ENCODE peak calls at places on chromosome 20, in five cellular contexts. E is cardiac muscle cell, S is body of pancreas, F is A673, P is esophagus squamous epithelium. B is an unnamed sample.

GRCh38 chr20:46973801-46974200 is 79.2 kb downstream of the EYA2 start:
- DNase-seq in E (no peak), S (no peak), F (no peak), P (no peak), B (no peak)

GRCh38 chr20:5402903-5403531 is 86.3 kb upstream of the PROKR2 start:
- DNase-seq in E (peak; percentile 19), S (peak; percentile 15), F (peak; percentile 63), P (no peak), B (no peak)

GRCh38 chr20:1623501-1624250 is 3.9 kb upstream of the SIRPB1 start:
- DNase-seq in E (no peak), S (no peak), F (no peak), P (no peak), B (no peak)

GRCh38 chr20:542777-543368 is 717 bp downstream of the CSNK2A1 start:
- DNase-seq in E (peak; percentile 24), S (peak; percentile 24), F (peak; percentile 32), P (no peak), B (peak; percentile 71)

GRCh38 chr20:55478739-55479450 is 526.4 kb downstream of the CBLN4 start:
- DNase-seq in E (no peak), S (no peak), F (no peak), P (no peak), B (no peak)

GRCh38 chr20:45041464-45042337 is 59.2 kb downstream of the KCNS1 start:
- DNase-seq in E (no peak), S (no peak), F (no peak), P (no peak), B (no peak)

GRCh38 chr20:51046021-51046985 is 23.4 kb upstream of the KCNG1 start:
- DNase-seq in E (no peak), S (no peak), F (no peak), P (no peak), B (no peak)

GRCh38 chr20:50652702-50653294 is 38.5 kb downstream of the RIPOR3 start:
- DNase-seq in E (no peak), S (no peak), F (no peak), P (no peak), B (no peak)

DNA sequence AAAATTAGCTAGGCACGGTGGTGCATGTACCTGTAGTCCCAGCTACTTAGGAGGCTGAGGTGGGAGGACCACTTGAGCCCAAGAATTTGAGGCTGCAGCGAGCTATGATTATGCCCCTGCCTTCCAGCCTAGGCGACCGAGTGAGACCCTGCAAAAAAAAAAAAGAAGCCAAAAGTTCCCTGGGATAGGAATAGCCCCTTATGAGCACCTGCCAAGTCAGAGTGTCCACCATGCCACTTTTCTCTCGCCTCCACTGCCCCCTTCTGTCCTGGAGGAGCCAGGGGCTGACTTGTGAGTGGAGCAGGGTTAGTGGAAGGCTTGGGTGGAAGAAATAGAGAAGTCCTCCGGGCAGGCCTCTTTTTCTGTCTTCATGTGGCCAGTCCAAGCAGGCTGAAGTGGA is 12.1 kb upstream of the DDX27 start:
- DNase-seq in E (no peak), S (no peak), F (peak; percentile 32), P (no peak), B (no peak)
- TF ChIP-seq CTCF in E (no peak), S (no peak), F (peak; percentile 33), P (no peak), B (no peak)

DNA sequence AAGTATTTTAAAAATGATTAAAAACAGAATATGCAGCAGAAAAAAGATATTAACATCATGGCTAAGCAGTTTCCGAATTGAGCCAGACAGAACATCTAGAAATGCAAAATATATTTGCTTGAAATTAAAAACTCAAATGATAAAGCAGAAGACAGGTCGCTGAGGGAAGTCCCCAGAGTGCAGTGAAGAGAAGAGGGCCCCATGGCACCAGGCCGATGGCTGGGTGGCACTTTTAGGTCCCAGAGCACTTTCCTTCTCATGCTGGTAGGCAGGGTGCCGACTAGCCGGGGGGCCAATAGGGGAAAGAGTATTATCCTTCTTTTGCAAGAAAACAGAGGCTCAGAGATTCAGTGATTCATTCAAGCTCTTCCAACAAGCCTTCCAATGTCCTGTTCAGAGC is 58.9 kb downstream of the MYH7B start:
- DNase-seq in E (no peak), S (no peak), F (no peak), P (no peak), B (no peak)
- H3K27ac ChIP-seq in E (peak overlapping the region; percentile 49), S (no peak overlapping the region), F (no peak overlapping the region), P (no peak overlapping the region), B (no peak overlapping the region)

GRCh38 chr20:23877524-23877923 is 2.0 kb downstream of the CST5 start:
- DNase-seq in E (no peak), S (no peak), F (no peak), P (no peak), B (no peak)
- TF ChIP-seq CTCF in E (no peak), S (no peak), F (no peak), P (no peak), B (no peak)

GRCh38 chr20:62308102-62308822 is 5.5 kb downstream of the ADRM1 start:
- DNase-seq in E (no peak), S (no peak), F (no peak), P (no peak), B (no peak)
- H3K27ac ChIP-seq in E (peak overlapping the region; percentile 43), S (no peak overlapping the region), F (no peak overlapping the region), P (peak overlapping the region; percentile 39), B (no peak overlapping the region)

DNA sequence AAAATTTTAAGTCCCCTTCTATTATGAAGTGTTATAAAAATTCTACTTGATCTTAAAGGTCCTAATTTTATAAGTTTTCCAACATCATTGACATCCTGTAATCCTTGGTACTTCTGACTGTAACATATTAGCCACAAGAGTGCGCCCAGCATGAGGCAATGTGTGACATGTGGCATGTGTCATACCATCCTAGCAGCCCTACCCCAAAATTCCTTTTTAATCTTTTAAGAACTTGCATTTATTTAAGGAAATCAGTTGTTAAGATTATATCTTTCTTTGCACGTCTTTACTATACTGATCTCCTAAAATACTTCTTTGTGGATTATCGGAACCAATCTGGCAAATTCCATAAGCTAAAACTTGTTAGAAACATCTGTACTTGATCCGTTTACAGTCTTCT is 167.1 kb upstream of the SLC24A3 start:
- DNase-seq in E (no peak), S (no peak), F (peak; percentile 56), P (no peak), B (no peak)
- TF ChIP-seq CTCF in E (no peak), S (no peak), F (peak; percentile 41), P (no peak), B (no peak)

GRCh38 chr20:62648318-62648995 is 6.2 kb downstream of the SLCO4A1 start:
- DNase-seq in E (no peak), S (no peak), F (no peak), P (no peak), B (no peak)

GRCh38 chr20:62644802-62645496 is 2.6 kb downstream of the SLCO4A1 start:
- DNase-seq in E (no peak), S (no peak), F (no peak), P (no peak), B (no peak)

GRCh38 chr20:62647521-62648317 is 5.4 kb downstream of the SLCO4A1 start:
- DNase-seq in E (no peak), S (no peak), F (no peak), P (no peak), B (no peak)

GRCh38 chr20:62645613-62646012 is 3.3 kb downstream of the SLCO4A1 start:
- DNase-seq in E (no peak), S (no peak), F (no peak), P (no peak), B (no peak)

DNA sequence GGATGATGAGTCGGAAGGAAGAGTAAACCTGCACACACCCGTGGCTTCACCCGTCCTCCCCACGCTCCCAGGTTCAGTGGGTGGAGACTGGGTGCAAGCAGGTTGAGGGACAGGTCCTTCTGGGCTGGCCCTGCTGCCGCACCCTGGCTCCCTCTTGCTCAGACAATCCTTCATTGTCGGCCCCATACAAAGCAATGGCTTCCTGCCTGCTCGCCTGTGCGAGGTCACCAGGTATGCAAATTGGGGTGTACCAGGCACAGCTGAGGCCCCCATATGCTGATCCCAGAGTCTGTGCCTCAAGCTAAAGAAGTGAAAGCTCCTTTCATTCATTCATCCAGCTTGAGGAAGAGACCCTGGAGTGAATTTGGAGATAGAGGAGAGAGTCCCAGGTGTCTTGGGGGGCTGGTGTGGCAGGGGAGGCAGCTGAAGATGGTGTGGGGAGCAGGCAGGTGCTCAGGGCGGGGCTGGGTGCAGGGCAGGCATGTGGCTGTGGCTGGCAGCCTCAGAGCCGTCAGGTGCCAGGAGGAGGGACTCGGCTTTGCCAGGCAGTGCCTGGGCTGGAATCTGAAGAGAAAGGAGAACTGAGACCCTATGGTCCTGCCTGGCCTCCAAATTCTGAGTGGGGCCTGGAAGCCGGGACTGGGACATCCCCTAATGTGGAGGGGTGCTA is 4.7 kb downstream of the SLCO4A1 start:
- DNase-seq in E (no peak), S (peak; percentile 70), F (no peak), P (no peak), B (no peak)
- H3K27ac ChIP-seq in E (no peak overlapping the region), S (no peak overlapping the region), F (peak overlapping the region; percentile 48), P (peak overlapping the region; percentile 89), B (no peak overlapping the region)

DNA sequence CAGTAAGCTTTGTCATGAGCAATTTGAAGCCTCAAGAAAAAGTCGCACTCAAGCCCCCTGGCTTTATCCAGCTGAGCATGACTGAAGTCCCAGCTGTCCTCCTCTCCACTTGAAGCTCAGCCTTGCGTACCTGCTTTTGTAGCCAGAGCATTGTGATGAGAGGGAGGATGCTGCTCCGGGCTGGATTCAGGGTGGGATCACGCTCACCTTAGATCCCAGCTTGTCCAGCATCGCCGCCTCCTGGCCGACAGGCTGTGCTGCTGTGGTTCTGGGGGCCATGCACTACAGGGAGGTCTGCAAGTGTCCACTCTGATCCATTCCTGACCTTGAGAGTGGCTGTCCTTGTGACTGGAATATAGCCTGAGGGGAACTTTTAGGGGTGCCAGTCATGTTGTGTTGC is 495.6 kb downstream of the CDH26 start:
- DNase-seq in E (peak; percentile 34), S (no peak), F (no peak), P (no peak), B (no peak)
- TF ChIP-seq CTCF in E (no peak), S (no peak), F (no peak), P (no peak), B (no peak)

DNA sequence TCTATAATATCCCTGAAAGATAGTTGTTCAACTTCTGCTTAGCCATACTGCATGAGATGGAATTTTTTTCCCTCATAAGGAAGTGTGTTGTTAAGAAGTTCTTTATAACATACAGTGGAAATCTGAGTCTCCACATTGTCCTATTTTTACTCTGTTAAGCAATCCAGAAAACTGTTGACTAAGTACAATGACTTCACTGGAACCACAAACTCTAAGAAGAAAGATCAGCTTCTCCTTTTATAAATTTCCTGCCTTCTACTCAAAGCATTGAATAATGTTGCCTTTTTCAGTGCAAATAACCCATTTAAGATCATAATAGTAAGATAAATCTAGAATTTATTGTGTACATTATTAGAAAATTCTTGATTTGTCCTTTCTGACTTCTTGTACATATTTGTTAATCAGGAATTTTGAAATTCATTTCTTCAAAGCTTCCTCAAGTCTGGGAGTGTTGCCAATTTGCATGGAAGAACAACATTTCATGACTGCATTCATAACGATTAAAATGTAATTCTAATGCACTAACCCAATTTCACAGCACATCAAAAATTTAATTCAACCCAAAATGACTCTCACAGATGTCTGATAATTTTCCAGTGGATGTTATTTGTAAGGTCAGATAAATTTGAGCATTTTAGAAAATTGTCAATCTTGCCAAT is 45.6 kb upstream of the ANKEF1 start:
- DNase-seq in E (no peak), S (no peak), F (peak; percentile 46), P (no peak), B (no peak)
- H3K27ac ChIP-seq in E (no peak overlapping the region), S (no peak overlapping the region), F (no peak overlapping the region), P (peak overlapping the region; percentile 49), B (no peak overlapping the region)